ENCODE peak calls at places on chromosomes 13 and 19, in four cellular contexts. M is GM23248; I is CD4-positive, alpha-beta memory T cell; C is adrenal gland. U is an unnamed sample.

GRCh38 chr19:6536138-6536671 is 5.4 kb downstream of the TNFSF9 start:
- DNase-seq in M (peak; percentile 27), I (peak; percentile 90), C (peak; percentile 68), U (peak; percentile 69)

GRCh38 chr19:48413879-48414623 is 20.6 kb downstream of the GRIN2D start:
- DNase-seq in M (peak; percentile 75), I (no peak), C (no peak), U (no peak)

GRCh38 chr13:32255744-32256120 is 59.4 kb downstream of the ZAR1L start:
- DNase-seq in M (no peak), I (no peak), C (no peak), U (no peak)

GRCh38 chr19:5463959-5464358 is 8.7 kb downstream of the ZNRF4 start:
- DNase-seq in M (no peak), I (no peak), C (no peak), U (no peak)

GRCh38 chr13:41213919-41214318 is 19.6 kb upstream of the KBTBD7 start:
- DNase-seq in M (no peak), I (no peak), C (no peak), U (no peak)

GRCh38 chr13:93726173-93727019 is 499.8 kb downstream of the GPC6 start:
- DNase-seq in M (no peak), I (no peak), C (no peak), U (no peak)

GRCh38 chr13:80173224-80173623 is 167.7 kb downstream of the SPRY2 start:
- DNase-seq in M (no peak), I (no peak), C (peak; percentile 41), U (no peak)

GRCh38 chr13:30908416-30908980 is 2.4 kb downstream of the MEDAG start:
- DNase-seq in M (peak; percentile 79), I (no peak), C (no peak), U (no peak)

GRCh38 chr13:111219306-111219705 is 101.1 kb upstream of the TEX29 start:
- DNase-seq in M (peak; percentile 89), I (no peak), C (no peak), U (no peak)

GRCh38 chr19:5536337-5536894 is 31.3 kb downstream of the TINCR start:
- DNase-seq in M (peak; percentile 65), I (no peak), C (peak; percentile 63), U (no peak)

GRCh38 chr13:30679483-30680330 is 55.6 kb upstream of the ALOX5AP start:
- DNase-seq in M (peak; percentile 57), I (peak; percentile 47), C (no peak), U (no peak)

GRCh38 chr13:26052136-26052736 is 420 bp upstream of the SHISA2 start:
- DNase-seq in M (no peak), I (no peak), C (no peak), U (no peak)

GRCh38 chr13:95115525-95115924 is 185.7 kb downstream of the ABCC4 start:
- DNase-seq in M (no peak), I (no peak), C (no peak), U (no peak)

GRCh38 chr13:73672492-73672891 is 461.7 kb downstream of the KLF12 start:
- DNase-seq in M (no peak), I (no peak), C (no peak), U (no peak)

GRCh38 chr13:78881746-78882145 is 222.8 kb upstream of the OBI1 start:
- DNase-seq in M (no peak), I (no peak), C (no peak), U (no peak)

GRCh38 chr19:15467734-15468214 is 3.4 kb upstream of the RASAL3 start:
- DNase-seq in M (no peak), I (no peak), C (no peak), U (no peak)

GRCh38 chr19:3440082-3440481 is 40.2 kb downstream of the SMIM24 start:
- DNase-seq in M (peak; percentile 44), I (peak; percentile 47), C (no peak), U (peak; percentile 59)

GRCh38 chr13:112747256-112747655 is 57.4 kb downstream of the ATP11A start:
- DNase-seq in M (no peak), I (no peak), C (no peak), U (no peak)

GRCh38 chr13:80669112-80669511 is 328.2 kb upstream of the SPRY2 start:
- DNase-seq in M (no peak), I (no peak), C (no peak), U (no peak)

GRCh38 chr13:106105153-106105552 is 430.3 kb downstream of the EFNB2 start:
- DNase-seq in M (peak; percentile 27), I (no peak), C (no peak), U (no peak)

GRCh38 chr13:114145256-114145655 is 12.8 kb upstream of the RASA3 start:
- DNase-seq in M (no peak), I (no peak), C (no peak), U (no peak)

GRCh38 chr19:57515218-57515617 is 11.9 kb upstream of the ZNF549 start:
- DNase-seq in M (no peak), I (no peak), C (no peak), U (no peak)
- H3K9me3 ChIP-seq in M (no peaks in the 10 kb centered on the region), I (no peaks in the 10 kb centered on the region), C (no peaks in the 10 kb centered on the region), U (peaks cover 23% of the 10 kb centered on the region)

GRCh38 chr13:103833453-103833852 is 767.2 kb upstream of the SLC10A2 start:
- DNase-seq in M (no peak), I (no peak), C (no peak), U (no peak)
- H3K9me3 ChIP-seq in M (peaks cover 3% of the 10 kb centered on the region), I (no peaks in the 10 kb centered on the region), C (no peaks in the 10 kb centered on the region), U (no peaks in the 10 kb centered on the region)

GRCh38 chr19:50968709-50969412 is 530 bp downstream of the KLK6 start:
- DNase-seq in M (no peak), I (no peak), C (no peak), U (no peak)

GRCh38 chr19:50972795-50973376 is 3.5 kb upstream of the KLK6 start:
- DNase-seq in M (no peak), I (no peak), C (no peak), U (no peak)

GRCh38 chr19:50964266-50964665 is 5.1 kb downstream of the KLK6 start:
- DNase-seq in M (no peak), I (no peak), C (no peak), U (no peak)

GRCh38 chr19:50967924-50968708 is 1.3 kb downstream of the KLK6 start:
- DNase-seq in M (no peak), I (no peak), C (no peak), U (no peak)

GRCh38 chr19:50969413-50969760 is at the start of gene KLK6:
- DNase-seq in M (no peak), I (no peak), C (no peak), U (no peak)
- H3K9me3 ChIP-seq in M (no peaks in the 10 kb centered on the region), I (no peaks in the 10 kb centered on the region), C (no peaks in the 10 kb centered on the region), U (no peaks in the 10 kb centered on the region)

GRCh38 chr13:19070398-19070735 is 111.3 kb downstream of the TUBA3C start:
- DNase-seq in M (no peak), I (no peak), C (no peak), U (no peak)

GRCh38 chr13:19072543-19072942 is 109.1 kb downstream of the TUBA3C start:
- DNase-seq in M (no peak), I (no peak), C (no peak), U (no peak)

GRCh38 chr13:19069684-19070397 is 111.8 kb downstream of the TUBA3C start:
- DNase-seq in M (no peak), I (no peak), C (no peak), U (no peak)

GRCh38 chr13:19074519-19074918 is 107.1 kb downstream of the TUBA3C start:
- DNase-seq in M (no peak), I (no peak), C (no peak), U (no peak)

DNA sequence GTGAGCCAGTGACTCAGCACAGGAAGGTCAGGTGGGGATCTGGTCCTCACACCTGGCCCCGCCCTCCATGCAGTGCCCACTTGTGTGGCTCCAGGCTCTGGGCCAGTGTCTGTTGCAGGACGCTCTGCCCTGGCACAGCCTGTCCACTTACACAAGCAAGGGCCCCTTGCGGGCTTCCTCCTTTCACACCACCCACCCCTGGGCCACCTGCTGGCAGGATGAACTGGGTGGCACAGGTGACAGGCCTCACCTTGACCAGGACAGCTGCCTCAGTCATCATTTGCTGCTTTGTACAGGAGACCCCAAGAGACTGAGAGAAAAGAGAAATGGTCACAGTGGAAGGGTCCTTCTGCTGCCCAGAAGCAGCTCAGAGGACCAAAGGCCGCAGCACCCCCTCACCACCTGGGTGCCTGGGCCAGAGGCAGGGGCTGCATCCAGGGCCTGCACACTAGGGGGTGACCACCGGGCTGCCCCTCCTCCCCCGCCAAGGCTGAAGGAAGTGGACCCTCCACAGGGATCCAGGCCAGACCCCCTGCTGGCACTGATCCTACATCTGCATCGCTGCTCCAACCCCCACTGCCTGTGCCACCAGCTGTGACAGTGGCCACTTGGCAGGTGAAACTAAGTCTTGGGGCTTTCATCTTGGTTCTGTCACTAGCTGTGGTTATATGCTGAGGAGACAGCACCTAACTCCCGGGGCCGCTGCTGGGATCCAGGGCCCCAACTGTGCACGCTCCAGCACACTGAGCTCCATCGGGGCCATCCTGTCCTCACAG is 110.3 kb downstream of the TUBA3C start:
- DNase-seq in M (no peak), I (no peak), C (no peak), U (no peak)
- H3K9me3 ChIP-seq in M (no peaks in the 10 kb centered on the region), I (no peaks in the 10 kb centered on the region), C (no peaks in the 10 kb centered on the region), U (no peaks in the 10 kb centered on the region)

GRCh38 chr13:63840551-63841421 is 2425.1 kb upstream of the PCDH20 start:
- DNase-seq in M (no peak), I (no peak), C (no peak), U (no peak)
- H3K9me3 ChIP-seq in M (no peaks in the 10 kb centered on the region), I (no peaks in the 10 kb centered on the region), C (no peaks in the 10 kb centered on the region), U (no peaks in the 10 kb centered on the region)

GRCh38 chr19:44998025-44998424 is 3.2 kb upstream of the RELB start:
- DNase-seq in M (no peak), I (no peak), C (no peak), U (no peak)
- H3K9me3 ChIP-seq in M (no peaks in the 10 kb centered on the region), I (no peaks in the 10 kb centered on the region), C (no peaks in the 10 kb centered on the region), U (no peaks in the 10 kb centered on the region)

U was measured in T-helper 17 cell.